ENCODE peak calls at places on chromosomes 7 and 10, in seven cellular contexts. O is IMR-90, Y is mesendoderm, I is neuronal stem cell, E is H9, P is H1, B is trophoblast cell. D is an unnamed sample.

GRCh38 chr7:94540428-94540827 is 30.8 kb downstream of the CASD1 start:
- DNase-seq in I (no peak), P (no peak), O (peak; percentile 50), E (no peak), B (peak; percentile 44), Y (no peak), D (no peak)

GRCh38 chr10:109838592-109839244 is 84.6 kb downstream of the XPNPEP1 start:
- DNase-seq in I (no peak), P (no peak), Y (peak; percentile 40), O (no peak), E (no peak), B (no peak), D (no peak)

GRCh38 chr7:41698726-41699125 is 4.2 kb downstream of the INHBA start:
- DNase-seq in E (no peak), B (no peak), P (no peak), O (peak; percentile 85), Y (no peak), I (no peak), D (peak; percentile 85)

GRCh38 chr10:1671366-1672000 is 65.8 kb downstream of the ADARB2 start:
- DNase-seq in E (no peak), Y (no peak), I (no peak), B (no peak), P (no peak), O (no peak), D (no peak)

GRCh38 chr10:113385021-113385975 is 167.6 kb upstream of the HABP2 start:
- DNase-seq in O (peak; percentile 85), B (peak; percentile 85), Y (peak; percentile 90), E (peak; percentile 83), I (peak; percentile 82), P (peak; percentile 71), D (peak; percentile 87)

GRCh38 chr7:85765698-85766298 is 578.9 kb upstream of the SEMA3D start:
- DNase-seq in B (no peak), E (no peak), I (no peak), P (peak; percentile 40), Y (peak; percentile 69), O (no peak), D (peak; percentile 5)

GRCh38 chr10:7908541-7909210 is 90.4 kb downstream of the TAF3 start:
- DNase-seq in I (no peak), Y (no peak), O (peak; percentile 6), E (no peak), B (peak; percentile 63), P (no peak), D (no peak)

GRCh38 chr7:107879400-107880035 is 11.5 kb upstream of the DLD start:
- DNase-seq in E (no peak), B (peak; percentile 72), O (peak; percentile 69), I (no peak), Y (peak; percentile 70), P (no peak), D (peak; percentile 69)

GRCh38 chr7:47045592-47045991 is 536.3 kb downstream of the TNS3 start:
- DNase-seq in E (no peak), P (no peak), B (no peak), I (no peak), Y (no peak), O (peak; percentile 19), D (peak; percentile 84)

GRCh38 chr10:132282667-132283603 is 24.8 kb downstream of the STK32C start:
- DNase-seq in Y (no peak), I (no peak), O (no peak), B (no peak), E (no peak), P (no peak), D (no peak)

GRCh38 chr7:128210036-128210347 is 31.1 kb upstream of the LEP start:
- DNase-seq in E (no peak), P (no peak), I (no peak), B (no peak), O (no peak), Y (no peak), D (no peak)

GRCh38 chr7:151853896-151854807 is 22.8 kb downstream of the PRKAG2 start:
- DNase-seq in I (no peak), O (no peak), B (peak; percentile 79), P (no peak), E (no peak), Y (no peak), D (no peak)

GRCh38 chr10:88896336-88897018 is 16.4 kb downstream of the STAMBPL1 start:
- DNase-seq in O (no peak), P (no peak), Y (no peak), B (peak; percentile 41), E (no peak), I (no peak), D (no peak)

GRCh38 chr7:129438839-129439640 is 4.8 kb downstream of the STRIP2 start:
- DNase-seq in Y (no peak), P (no peak), B (peak; percentile 3), I (no peak), O (peak; percentile 70), E (no peak), D (peak; percentile 50)

GRCh38 chr10:42551582-42552187 is 86.7 kb downstream of the ZNF33B start:
- DNase-seq in I (peak; percentile 0), P (no peak), B (no peak), O (no peak), Y (peak; percentile 3), E (no peak), D (no peak)

GRCh38 chr10:48626986-48627731 is 22.3 kb upstream of the ARHGAP22 start:
- DNase-seq in O (no peak), Y (no peak), I (no peak), E (no peak), P (no peak), B (no peak), D (no peak)

GRCh38 chr10:112370424-112370819 is 3.5 kb upstream of the ACSL5 start:
- DNase-seq in E (peak; percentile 17), P (no peak), I (no peak), O (no peak), Y (no peak), B (no peak), D (no peak)

GRCh38 chr10:88152720-88153119 is 289.3 kb downstream of the PTEN start:
- DNase-seq in P (no peak), I (no peak), O (peak; percentile 97), Y (peak; percentile 90), E (no peak), B (peak; percentile 41), D (peak; percentile 92)

GRCh38 chr7:158355456-158356065 is 232.1 kb downstream of the PTPRN2 start:
- DNase-seq in E (peak; percentile 72), P (peak; percentile 69), B (peak; percentile 17), I (no peak), O (no peak), Y (peak; percentile 65), D (no peak)

GRCh38 chr7:143013473-143013872 is 13.5 kb downstream of the OR9A2 start:
- DNase-seq in O (no peak), B (no peak), I (no peak), P (no peak), E (no peak), Y (no peak), D (no peak)

GRCh38 chr7:113099284-113099919 is 12.8 kb upstream of the GPR85 start:
- DNase-seq in P (no peak), E (peak; percentile 40), O (peak; percentile 17), I (no peak), Y (peak; percentile 81), B (peak; percentile 82), D (no peak)

GRCh38 chr7:51350195-51350896 is 33.7 kb upstream of the COBL start:
- DNase-seq in E (no peak), B (peak; percentile 40), I (no peak), Y (no peak), O (no peak), P (no peak), D (peak; percentile 24)

GRCh38 chr7:79610905-79611304 is 157.4 kb upstream of the MAGI2 start:
- DNase-seq in I (no peak), O (no peak), P (no peak), E (no peak), Y (no peak), B (no peak), D (peak; percentile 40)

GRCh38 chr10:30877111-30877510 is 154.6 kb downstream of the ZNF438 start:
- DNase-seq in B (no peak), E (no peak), O (peak; percentile 48), Y (no peak), P (no peak), I (no peak), D (no peak)

DNA sequence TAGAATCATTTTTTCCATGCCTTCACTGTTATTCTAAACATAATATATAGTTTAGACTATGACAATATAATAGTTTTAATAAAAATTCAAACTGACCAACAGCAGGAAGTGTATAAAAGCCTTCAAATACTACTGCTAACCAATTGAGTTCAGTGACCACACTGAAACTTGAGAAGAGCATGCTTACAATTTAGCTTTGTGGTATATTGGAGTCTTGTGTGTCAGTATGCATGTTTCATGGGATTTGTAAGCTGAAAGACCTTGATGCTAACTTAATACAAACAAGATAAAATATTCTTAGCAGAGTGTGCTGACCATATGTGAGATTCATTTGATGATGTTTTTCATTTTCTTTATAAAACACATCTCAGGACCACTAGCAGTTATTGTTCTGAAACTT is 395.5 kb downstream of the SUGCT start:
- DNase-seq in O (peak; percentile 83), B (no peak), P (no peak), E (no peak), I (no peak), Y (no peak), D (no peak)
- H2AK5ac ChIP-seq in O (no peak overlapping the region), B (no peak overlapping the region), P (no peak overlapping the region), E (no peak overlapping the region), I (no peak overlapping the region), Y (no peak overlapping the region), D (no peak overlapping the region)

GRCh38 chr7:124009321-124009720 is 23.5 kb downstream of the TMEM229A start:
- DNase-seq in E (no peak), Y (peak; percentile 62), B (no peak), P (no peak), O (no peak), I (no peak), D (no peak)
- H2AK5ac ChIP-seq in E (no peak overlapping the region), Y (no peak overlapping the region), B (no peak overlapping the region), P (no peak overlapping the region), O (no peak overlapping the region), I (no peak overlapping the region), D (no peak overlapping the region)

DNA sequence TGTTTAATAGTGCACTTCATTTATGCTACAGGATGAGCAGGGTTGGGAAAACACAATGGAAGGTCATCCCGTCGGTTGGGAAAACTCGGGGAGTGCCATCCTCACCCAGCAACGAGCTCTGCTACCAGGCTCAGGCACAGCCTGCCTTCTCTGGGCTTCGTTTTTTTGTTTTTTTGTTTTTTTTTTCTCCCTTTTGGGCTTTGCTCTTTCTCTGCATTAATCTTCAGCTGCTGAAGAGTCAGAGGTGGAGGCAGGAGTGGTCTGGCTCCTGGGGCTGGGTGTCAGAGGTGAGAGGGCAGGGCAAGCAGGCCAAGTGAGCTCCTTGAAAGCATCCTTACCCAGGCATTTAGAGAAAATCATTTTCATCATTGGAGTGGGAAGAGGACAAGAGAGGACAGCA is 11.5 kb downstream of the ZNF3 start:
- DNase-seq in Y (no peak), O (no peak), P (no peak), I (no peak), E (no peak), B (no peak), D (no peak)
- H2AK5ac ChIP-seq in Y (no peak overlapping the region), O (no peak overlapping the region), P (no peak overlapping the region), I (no peak overlapping the region), E (no peak overlapping the region), B (no peak overlapping the region), D (no peak overlapping the region)

GRCh38 chr10:106938448-106939014 is 226.0 kb downstream of the SORCS1 start:
- DNase-seq in E (no peak), P (no peak), Y (no peak), I (no peak), O (no peak), B (no peak), D (no peak)

GRCh38 chr10:106941297-106942034 is 223.0 kb downstream of the SORCS1 start:
- DNase-seq in Y (no peak), P (no peak), B (no peak), I (no peak), O (no peak), E (no peak), D (no peak)

GRCh38 chr10:106947643-106948042 is 216.9 kb downstream of the SORCS1 start:
- DNase-seq in P (no peak), E (no peak), B (no peak), I (no peak), Y (no peak), O (no peak), D (no peak)

GRCh38 chr10:106942035-106942662 is 222.4 kb downstream of the SORCS1 start:
- DNase-seq in Y (no peak), O (no peak), P (no peak), B (no peak), E (no peak), I (no peak), D (no peak)
- H2AK5ac ChIP-seq in Y (no peak overlapping the region), O (no peak overlapping the region), P (no peak overlapping the region), B (no peak overlapping the region), E (no peak overlapping the region), I (no peak overlapping the region), D (no peak overlapping the region)